ENCODE peak calls at places on chromosomes 2 and 18, in four cellular contexts. C is activated naive CD4-positive, alpha-beta T cell treated with anti-CD3 and anti-CD28 coated beads, Interleukin-2, amount 10 ng/mL, durations not matched to agents 7 days and 5 days; L is GM04504; M is hepatic stellate cell. O is an unnamed sample.

GRCh38 chr2:64711260-64711659 is 57.5 kb upstream of the SERTAD2 start:
- DNase-seq in C (peak), L (no peak), M (no peak), O (no peak)

GRCh38 chr2:239566995-239567580 is 166.3 kb upstream of the HDAC4 start:
- DNase-seq in C (no peak), L (no peak), M (no peak), O (no peak)

GRCh38 chr2:18009891-18010290 is 131.4 kb downstream of the KCNS3 start:
- DNase-seq in C (no peak), L (no peak), M (no peak), O (no peak)

GRCh38 chr2:71100195-71100964 is 29.6 kb downstream of the MCEE start:
- DNase-seq in C (peak), L (peak), M (peak), O (no peak)

GRCh38 chr18:1452821-1453220 is 548.1 kb downstream of the ADCYAP1 start:
- DNase-seq in C (no peak), L (no peak), M (no peak), O (no peak)

GRCh38 chr2:73987109-73987947 is 2.6 kb downstream of the TET3 start:
- DNase-seq in C (peak), L (no peak), M (no peak), O (no peak)

GRCh38 chr2:191478754-191479679 is 198.9 kb upstream of the NABP1 start:
- DNase-seq in C (no peak), L (peak), M (no peak), O (no peak)

GRCh38 chr2:64727843-64728463 is 74.2 kb upstream of the SERTAD2 start:
- DNase-seq in C (no peak), L (no peak), M (no peak), O (no peak)

GRCh38 chr2:223925106-223925505 is 20.0 kb downstream of the WDFY1 start:
- DNase-seq in C (no peak), L (no peak), M (no peak), O (no peak)

GRCh38 chr2:137050949-137051348 is 285.6 kb downstream of the THSD7B start:
- DNase-seq in C (no peak), L (no peak), M (no peak), O (no peak)

GRCh38 chr2:54634564-54635511 is 88.6 kb upstream of the EML6 start:
- DNase-seq in C (peak), L (no peak), M (peak), O (no peak)

GRCh38 chr2:75503048-75503607 is 57.6 kb downstream of the EVA1A start:
- DNase-seq in C (no peak), L (peak), M (peak), O (no peak)

GRCh38 chr2:104465978-104466377 is 387.9 kb upstream of the POU3F3 start:
- DNase-seq in C (no peak), L (no peak), M (no peak), O (no peak)

GRCh38 chr2:45233301-45233700 is 224.0 kb upstream of the SIX2 start:
- DNase-seq in C (no peak), L (no peak), M (no peak), O (no peak)

GRCh38 chr18:49811151-49811938 is 2.0 kb downstream of the ACAA2 start:
- DNase-seq in C (no peak), L (no peak), M (no peak), O (no peak)

GRCh38 chr18:2715990-2716389 is 60.5 kb downstream of the SMCHD1 start:
- DNase-seq in C (no peak), L (no peak), M (peak), O (no peak)

GRCh38 chr2:142872900-142873724 is 4.4 kb upstream of the KYNU start:
- DNase-seq in C (no peak), L (peak), M (no peak), O (no peak)

GRCh38 chr2:54404270-54404669 is 51.9 kb upstream of the SPTBN1 start:
- DNase-seq in C (no peak), L (no peak), M (no peak), O (no peak)

GRCh38 chr2:314561-315336 is 26.9 kb upstream of the ALKAL2 start:
- DNase-seq in C (no peak), L (no peak), M (no peak), O (no peak)

GRCh38 chr18:58054041-58054733 is 10.2 kb downstream of the NEDD4L start:
- DNase-seq in C (no peak), L (no peak), M (peak), O (no peak)

GRCh38 chr2:173822889-173823485 is 142.2 kb downstream of the SP3 start:
- DNase-seq in C (no peak), L (no peak), M (no peak), O (no peak)

GRCh38 chr18:48715651-48716354 is 177.0 kb downstream of the CTIF start:
- DNase-seq in C (no peak), L (no peak), M (no peak), O (no peak)

GRCh38 chr2:191114403-191114886 is 36.3 kb downstream of the STAT4 start:
- DNase-seq in C (peak), L (no peak), M (no peak), O (no peak)

GRCh38 chr2:237299897-237300296 is 114.1 kb downstream of the COL6A3 start:
- DNase-seq in C (no peak), L (peak), M (peak), O (no peak)

GRCh38 chr2:105409717-105410116 is 10.9 kb upstream of the FHL2 start:
- DNase-seq in C (no peak), L (peak), M (peak), O (peak)

GRCh38 chr2:160325413-160325812 is 125.3 kb upstream of the ITGB6 start:
- DNase-seq in C (no peak), L (no peak), M (no peak), O (no peak)

GRCh38 chr2:166170356-166170755 is 42.5 kb upstream of the SCN1A start:
- DNase-seq in C (no peak), L (no peak), M (no peak), O (no peak)

GRCh38 chr2:231935207-231935524 is 9.0 kb upstream of the NPPC start:
- DNase-seq in C (no peak), L (no peak), M (no peak), O (no peak)

GRCh38 chr2:241122376-241123002 is 20.4 kb upstream of the MTERF4 start:
- DNase-seq in C (peak), L (no peak), M (no peak), O (no peak)

GRCh38 chr18:34697891-34698290 is 12.2 kb upstream of the DTNA start:
- DNase-seq in C (no peak), L (no peak), M (no peak), O (no peak)

GRCh38 chr2:200171761-200172482 is 134.6 kb upstream of the SPATS2L start:
- DNase-seq in C (no peak), L (no peak), M (no peak), O (no peak)

GRCh38 chr2:211877061-211877460 is 661.5 kb downstream of the ERBB4 start:
- DNase-seq in C (no peak), L (no peak), M (no peak), O (no peak)